ENCODE peak calls at places on chromosomes 3 and 15, in six cellular contexts. L is endodermal cell, F is left lung, P is right atrium auricular region, T is IMR-90, H is keratinocyte. C is an unnamed sample. For H3K4me1, the result is how much of the 10 kb centered on the place peaks cover.

GRCh38 chr3:52246264-52246620 is 683 bp downstream of the PPM1M start:
- DNase-seq in L (no peak), F (no peak), P (no peak), T (no peak), H (no peak), C (no peak)

GRCh38 chr15:78804391-78804792 is 6.9 kb downstream of the ADAMTS7 start:
- DNase-seq in L (peak), F (no peak), P (no peak), T (no peak), H (no peak), C (no peak)

GRCh38 chr3:53464424-53464823 is 30.0 kb upstream of the CACNA1D start:
- DNase-seq in L (no peak), F (no peak), P (no peak), T (no peak), H (no peak), C (no peak)

GRCh38 chr15:88243895-88244787 is 12.4 kb downstream of the NTRK3 start:
- DNase-seq in L (peak), F (no peak), P (no peak), T (peak), H (no peak), C (no peak)

GRCh38 chr15:29677871-29678431 is 144.3 kb downstream of the TJP1 start:
- DNase-seq in L (peak), F (no peak), P (no peak), T (no peak), H (no peak), C (no peak)

GRCh38 chr3:108970561-108970960 is 16.9 kb upstream of the GUCA1C start:
- DNase-seq in L (no peak), F (no peak), P (no peak), T (no peak), H (no peak), C (no peak)

GRCh38 chr3:39290255-39290654 is 10.4 kb upstream of the CX3CR1 start:
- DNase-seq in L (no peak), F (no peak), P (no peak), T (no peak), H (no peak), C (no peak)

GRCh38 chr3:157572559-157573270 is 69.5 kb upstream of the VEPH1 start:
- DNase-seq in L (peak), F (no peak), P (no peak), T (peak), H (no peak), C (no peak)

GRCh38 chr15:83559310-83559966 is 94.5 kb upstream of the ADAMTSL3 start:
- DNase-seq in L (peak), F (no peak), P (no peak), T (peak), H (peak), C (no peak)

GRCh38 chr3:104044002-104044401 is 1322.7 kb upstream of the ALCAM start:
- DNase-seq in L (no peak), F (no peak), P (no peak), T (no peak), H (no peak), C (no peak)

GRCh38 chr3:46845860-46846623 is 17.2 kb downstream of the MYL3 start:
- DNase-seq in L (peak), F (peak), P (peak), T (peak), H (no peak), C (no peak)

GRCh38 chr3:28347374-28348285 is 891 bp upstream of the ZCWPW2 start:
- DNase-seq in L (no peak), F (no peak), P (no peak), T (peak), H (no peak), C (no peak)

GRCh38 chr3:140449591-140450256 is 228.1 kb upstream of the TRIM42 start:
- DNase-seq in L (no peak), F (no peak), P (no peak), T (no peak), H (no peak), C (no peak)

GRCh38 chr3:172627057-172627809 is 83.6 kb downstream of the NCEH1 start:
- DNase-seq in L (no peak), F (no peak), P (no peak), T (peak), H (no peak), C (no peak)

GRCh38 chr3:173584093-173584833 is 186.7 kb downstream of the NLGN1 start:
- DNase-seq in L (peak), F (no peak), P (no peak), T (peak), H (no peak), C (no peak)

GRCh38 chr15:68782589-68783161 is 38.0 kb downstream of the ANP32A start:
- DNase-seq in L (peak), F (no peak), P (no peak), T (no peak), H (no peak), C (no peak)

DNA sequence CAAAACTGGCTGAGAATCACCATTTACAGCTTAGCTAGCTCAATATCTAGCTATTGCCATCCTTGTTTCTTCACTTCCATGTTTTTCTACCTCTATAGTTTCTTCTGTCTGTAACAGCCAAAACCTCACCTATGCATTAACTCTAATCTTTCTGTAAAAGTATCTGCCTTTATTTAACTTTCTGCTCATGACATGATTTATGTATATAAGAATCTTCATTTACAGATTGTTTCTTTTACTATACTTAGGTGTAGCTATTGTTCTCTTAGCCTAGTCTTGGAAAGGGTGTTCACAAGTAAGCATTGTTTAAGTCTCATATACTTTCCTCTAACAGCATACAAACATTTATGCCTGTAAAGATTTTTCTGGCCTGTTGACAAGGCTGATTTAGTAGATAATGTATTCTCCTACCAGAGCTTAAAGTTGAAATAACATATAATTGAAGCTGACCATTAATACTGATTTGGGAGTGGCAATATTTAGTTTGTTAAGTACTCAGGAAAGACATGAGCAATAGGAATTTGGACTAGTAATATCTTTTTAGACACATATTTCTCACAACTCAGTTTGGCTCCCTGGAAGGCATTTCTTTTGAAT is 9.4 kb downstream of the FILIP1L start:
- DNase-seq in L (no peak), F (no peak), P (no peak), T (no peak), H (no peak), C (no peak)
- H3K4me1 ChIP-seq in L (under half), F (under half), P (half or more), T (under half), H (under half), C (under half)

DNA sequence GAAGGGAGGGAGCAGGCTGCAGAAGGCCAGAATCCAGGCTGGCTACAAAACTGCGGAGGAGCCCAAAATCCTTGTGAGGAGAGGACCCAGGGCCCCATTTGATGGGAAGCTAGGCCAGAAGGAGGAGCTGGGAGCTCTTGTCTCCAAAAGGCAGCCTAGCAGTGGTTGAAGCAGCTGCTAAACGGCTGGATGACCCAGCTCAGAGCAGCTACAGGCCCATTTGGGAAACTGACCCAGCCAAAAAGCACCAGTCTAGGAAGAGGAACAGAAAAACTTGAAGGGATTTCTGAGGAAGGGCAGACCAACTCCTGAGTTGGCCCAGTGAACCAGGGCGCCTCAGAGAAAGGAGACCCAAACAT is 1.1 kb upstream of the RAB43 start:
- DNase-seq in L (no peak), F (no peak), P (peak), T (no peak), H (no peak), C (no peak)
- H3K4me3 ChIP-seq in L (peak), F (no peak), P (peak), T (no peak), H (no peak), C (no peak)

GRCh38 chr3:48038971-48039481 is 22.8 kb upstream of the MAP4 start:
- DNase-seq in L (no peak), F (no peak), P (no peak), T (no peak), H (no peak), C (no peak)
- H3K4me1 ChIP-seq in L (under half), F (under half), P (half or more), T (under half), H (under half), C (under half)

GRCh38 chr15:40471778-40472130 is 970 bp downstream of the CHST14 start:
- DNase-seq in L (no peak), F (no peak), P (no peak), T (peak), H (no peak), C (no peak)
- H3K4me3 ChIP-seq in L (peak), F (peak), P (peak), T (peak), H (peak), C (peak)

GRCh38 chr15:59405079-59405478 is 32.4 kb upstream of the MYO1E start:
- DNase-seq in L (no peak), F (no peak), P (no peak), T (no peak), H (no peak), C (no peak)
- H3K4me1 ChIP-seq in L (under half), F (under half), P (under half), T (under half), H (under half), C (under half)

DNA sequence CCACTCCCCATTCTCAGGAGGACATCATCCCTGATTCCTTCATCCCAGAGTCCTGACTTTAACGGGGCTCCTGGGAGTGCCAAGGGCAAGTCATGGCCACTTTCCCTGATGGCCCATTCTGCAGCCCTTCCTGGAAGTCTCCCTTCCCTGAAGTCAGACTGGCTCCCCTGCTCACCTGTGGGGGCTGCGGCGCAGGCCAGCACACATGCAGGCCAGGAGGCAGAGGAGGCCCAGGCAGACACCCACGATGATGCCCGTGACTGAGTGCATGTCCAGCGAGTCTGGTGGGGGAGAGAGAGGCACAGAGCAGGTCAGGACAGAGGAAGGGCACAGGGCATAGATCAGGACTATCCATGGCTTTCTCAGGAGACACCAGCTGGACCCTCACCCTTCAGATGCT is 8.6 kb upstream of the IGDCC3 start:
- DNase-seq in L (no peak), F (no peak), P (no peak), T (no peak), H (no peak), C (no peak)
- H3K4me3 ChIP-seq in L (no peak), F (no peak), P (no peak), T (no peak), H (no peak), C (no peak)

GRCh38 chr15:98953000-98953776 is 54.4 kb downstream of the PGPEP1L start:
- DNase-seq in L (peak), F (no peak), P (no peak), T (peak), H (no peak), C (no peak)

GRCh38 chr15:98953950-98954349 is 53.6 kb downstream of the PGPEP1L start:
- DNase-seq in L (no peak), F (no peak), P (no peak), T (no peak), H (no peak), C (no peak)

GRCh38 chr15:98951004-98951403 is 56.6 kb downstream of the PGPEP1L start:
- DNase-seq in L (no peak), F (no peak), P (no peak), T (no peak), H (no peak), C (no peak)

GRCh38 chr15:98951493-98952320 is 55.9 kb downstream of the PGPEP1L start:
- DNase-seq in L (peak), F (no peak), P (no peak), T (no peak), H (no peak), C (no peak)

GRCh38 chr15:98952381-98952803 is 55.2 kb downstream of the PGPEP1L start:
- DNase-seq in L (peak), F (no peak), P (no peak), T (peak), H (no peak), C (no peak)
- H3K4me1 ChIP-seq in L (under half), F (under half), P (half or more), T (under half), H (under half), C (under half)

GRCh38 chr3:164030194-164030593 is 1048.1 kb downstream of the SI start:
- DNase-seq in L (no peak), F (no peak), P (no peak), T (no peak), H (no peak), C (no peak)

GRCh38 chr3:164023480-164023879 is 1054.8 kb downstream of the SI start:
- DNase-seq in L (no peak), F (peak), P (no peak), T (no peak), H (no peak), C (no peak)

DNA sequence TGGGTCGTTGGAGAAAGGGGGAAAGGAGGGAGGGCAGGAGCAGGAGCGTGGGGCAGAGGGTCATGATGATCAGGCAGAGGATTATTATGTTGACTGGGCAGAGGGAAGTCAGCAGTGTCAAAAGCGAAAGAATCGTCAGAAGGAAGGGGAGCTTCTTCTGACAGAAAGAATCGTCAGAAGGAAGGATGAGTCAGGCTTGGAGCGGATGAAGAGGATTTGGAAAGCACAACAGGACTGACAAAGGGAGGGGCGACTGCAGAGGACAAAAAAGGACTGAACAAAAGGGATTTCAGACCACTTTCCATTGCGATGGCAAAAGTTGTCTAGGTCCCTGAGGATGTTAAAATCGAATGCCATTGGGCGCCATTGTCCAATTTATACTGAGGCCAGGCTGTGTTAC is 1053.5 kb downstream of the SI start:
- DNase-seq in L (no peak), F (no peak), P (no peak), T (no peak), H (no peak), C (no peak)
- H3K4me3 ChIP-seq in L (no peak), F (no peak), P (no peak), T (no peak), H (no peak), C (no peak)

GRCh38 chr15:90062023-90062728 is 40.1 kb downstream of the IDH2 start:
- DNase-seq in L (peak), F (no peak), P (no peak), T (no peak), H (peak), C (no peak)
- H3K4me1 ChIP-seq in L (under half), F (half or more), P (half or more), T (under half), H (under half), C (under half)

GRCh38 chr3:119794971-119795612 is 13.2 kb downstream of the NR1I2 start:
- DNase-seq in L (peak), F (no peak), P (peak), T (no peak), H (no peak), C (no peak)
- H3K4me3 ChIP-seq in L (peak), F (no peak), P (no peak), T (no peak), H (no peak), C (no peak)